ENCODE peak calls at places on chromosomes 4 and X, in seven cellular contexts. One of them, this sample, is unnamed.

GRCh38 chrX:74325130-74326059 is 21.4 kb downstream of the ZCCHC13 start:
- DNase-seq in AML-193: no peak
- DNase-seq in psoas muscle: no peak
- DNase-seq in NCI-H345: peak; percentile 25
- DNase-seq in stimulated activated CD8-positive, alpha-beta memory T cell treated with anti-CD3 and anti-CD28 coated beads, Interleukin-4, amount 100 ng/mL, for 24 hours: no peak
- DNase-seq in osteocyte: no peak
- DNase-seq in fibroblast of the conjunctiva: no peak
- DNase-seq in this sample: no peak

GRCh38 chrX:101417981-101418841 is 10.2 kb downstream of the HNRNPH2 start:
- DNase-seq in AML-193: peak; percentile 5
- DNase-seq in psoas muscle: peak; percentile 81
- DNase-seq in NCI-H345: peak; percentile 59
- DNase-seq in stimulated activated CD8-positive, alpha-beta memory T cell treated with anti-CD3 and anti-CD28 coated beads, Interleukin-4, amount 100 ng/mL, for 24 hours: no peak
- DNase-seq in osteocyte: peak; percentile 89
- DNase-seq in fibroblast of the conjunctiva: no peak
- DNase-seq in this sample: peak; percentile 75

GRCh38 chr4:9685692-9686091 is 95.7 kb upstream of the DRD5 start:
- DNase-seq in AML-193: no peak
- DNase-seq in psoas muscle: no peak
- DNase-seq in NCI-H345: no peak
- DNase-seq in stimulated activated CD8-positive, alpha-beta memory T cell treated with anti-CD3 and anti-CD28 coated beads, Interleukin-4, amount 100 ng/mL, for 24 hours: no peak
- DNase-seq in osteocyte: no peak
- DNase-seq in fibroblast of the conjunctiva: no peak
- DNase-seq in this sample: no peak

GRCh38 chr4:17514865-17515264 is at the start of gene CLRN2:
- DNase-seq in AML-193: no peak
- DNase-seq in psoas muscle: no peak
- DNase-seq in NCI-H345: no peak
- DNase-seq in stimulated activated CD8-positive, alpha-beta memory T cell treated with anti-CD3 and anti-CD28 coated beads, Interleukin-4, amount 100 ng/mL, for 24 hours: no peak
- DNase-seq in osteocyte: no peak
- DNase-seq in fibroblast of the conjunctiva: no peak
- DNase-seq in this sample: no peak

GRCh38 chrX:134537179-134537945 is 77.4 kb downstream of the HPRT1 start:
- DNase-seq in AML-193: no peak
- DNase-seq in psoas muscle: no peak
- DNase-seq in NCI-H345: no peak
- DNase-seq in stimulated activated CD8-positive, alpha-beta memory T cell treated with anti-CD3 and anti-CD28 coated beads, Interleukin-4, amount 100 ng/mL, for 24 hours: no peak
- DNase-seq in osteocyte: no peak
- DNase-seq in fibroblast of the conjunctiva: no peak
- DNase-seq in this sample: no peak

GRCh38 chr4:112296949-112297483 is at the start of gene ALPK1:
- DNase-seq in AML-193: peak; percentile 86
- DNase-seq in psoas muscle: no peak
- DNase-seq in NCI-H345: no peak
- DNase-seq in stimulated activated CD8-positive, alpha-beta memory T cell treated with anti-CD3 and anti-CD28 coated beads, Interleukin-4, amount 100 ng/mL, for 24 hours: no peak
- DNase-seq in osteocyte: no peak
- DNase-seq in fibroblast of the conjunctiva: peak; percentile 94
- DNase-seq in this sample: no peak

GRCh38 chr4:55768291-55768690 is 51.3 kb upstream of the EXOC1L start:
- DNase-seq in AML-193: no peak
- DNase-seq in psoas muscle: no peak
- DNase-seq in NCI-H345: no peak
- DNase-seq in stimulated activated CD8-positive, alpha-beta memory T cell treated with anti-CD3 and anti-CD28 coated beads, Interleukin-4, amount 100 ng/mL, for 24 hours: no peak
- DNase-seq in osteocyte: no peak
- DNase-seq in fibroblast of the conjunctiva: peak; percentile 94
- DNase-seq in this sample: no peak

GRCh38 chr4:44674471-44674870 is 3.7 kb upstream of the GUF1 start:
- DNase-seq in AML-193: peak; percentile 45
- DNase-seq in psoas muscle: no peak
- DNase-seq in NCI-H345: no peak
- DNase-seq in stimulated activated CD8-positive, alpha-beta memory T cell treated with anti-CD3 and anti-CD28 coated beads, Interleukin-4, amount 100 ng/mL, for 24 hours: no peak
- DNase-seq in osteocyte: no peak
- DNase-seq in fibroblast of the conjunctiva: no peak
- DNase-seq in this sample: no peak

GRCh38 chrX:38985945-38986344 is 184.7 kb downstream of the MID1IP1 start:
- DNase-seq in AML-193: no peak
- DNase-seq in psoas muscle: no peak
- DNase-seq in NCI-H345: no peak
- DNase-seq in stimulated activated CD8-positive, alpha-beta memory T cell treated with anti-CD3 and anti-CD28 coated beads, Interleukin-4, amount 100 ng/mL, for 24 hours: no peak
- DNase-seq in osteocyte: no peak
- DNase-seq in fibroblast of the conjunctiva: no peak
- DNase-seq in this sample: no peak

GRCh38 chr4:12852338-12853307 is 631.5 kb downstream of the RAB28 start:
- DNase-seq in AML-193: peak; percentile 7
- DNase-seq in psoas muscle: no peak
- DNase-seq in NCI-H345: peak; percentile 69
- DNase-seq in stimulated activated CD8-positive, alpha-beta memory T cell treated with anti-CD3 and anti-CD28 coated beads, Interleukin-4, amount 100 ng/mL, for 24 hours: no peak
- DNase-seq in osteocyte: no peak
- DNase-seq in fibroblast of the conjunctiva: peak; percentile 43
- DNase-seq in this sample: no peak

GRCh38 chrX:77962068-77962902 is 7.2 kb downstream of the PGAM4 start:
- DNase-seq in AML-193: no peak
- DNase-seq in psoas muscle: no peak
- DNase-seq in NCI-H345: no peak
- DNase-seq in stimulated activated CD8-positive, alpha-beta memory T cell treated with anti-CD3 and anti-CD28 coated beads, Interleukin-4, amount 100 ng/mL, for 24 hours: no peak
- DNase-seq in osteocyte: no peak
- DNase-seq in fibroblast of the conjunctiva: no peak
- DNase-seq in this sample: no peak

GRCh38 chr4:101993002-101993840 is 202.7 kb downstream of the BANK1 start:
- DNase-seq in AML-193: peak; percentile 20
- DNase-seq in psoas muscle: no peak
- DNase-seq in NCI-H345: no peak
- DNase-seq in stimulated activated CD8-positive, alpha-beta memory T cell treated with anti-CD3 and anti-CD28 coated beads, Interleukin-4, amount 100 ng/mL, for 24 hours: no peak
- DNase-seq in osteocyte: no peak
- DNase-seq in fibroblast of the conjunctiva: no peak
- DNase-seq in this sample: no peak

GRCh38 chrX:116930311-116930710 is 467.5 kb upstream of the CT83 start:
- DNase-seq in AML-193: no peak
- DNase-seq in psoas muscle: no peak
- DNase-seq in NCI-H345: no peak
- DNase-seq in stimulated activated CD8-positive, alpha-beta memory T cell treated with anti-CD3 and anti-CD28 coated beads, Interleukin-4, amount 100 ng/mL, for 24 hours: no peak
- DNase-seq in osteocyte: no peak
- DNase-seq in fibroblast of the conjunctiva: no peak
- DNase-seq in this sample: no peak

GRCh38 chr4:187491959-187492358 is 503.6 kb upstream of the ZFP42 start:
- DNase-seq in AML-193: no peak
- DNase-seq in psoas muscle: no peak
- DNase-seq in NCI-H345: no peak
- DNase-seq in stimulated activated CD8-positive, alpha-beta memory T cell treated with anti-CD3 and anti-CD28 coated beads, Interleukin-4, amount 100 ng/mL, for 24 hours: no peak
- DNase-seq in osteocyte: no peak
- DNase-seq in fibroblast of the conjunctiva: peak; percentile 42
- DNase-seq in this sample: no peak

GRCh38 chr4:100742045-100742444 is 224.2 kb upstream of the EMCN start:
- DNase-seq in AML-193: peak; percentile 7
- DNase-seq in psoas muscle: no peak
- DNase-seq in NCI-H345: no peak
- DNase-seq in stimulated activated CD8-positive, alpha-beta memory T cell treated with anti-CD3 and anti-CD28 coated beads, Interleukin-4, amount 100 ng/mL, for 24 hours: no peak
- DNase-seq in osteocyte: no peak
- DNase-seq in fibroblast of the conjunctiva: peak; percentile 39
- DNase-seq in this sample: no peak

GRCh38 chrX:141642979-141643378 is 53.5 kb downstream of the SPANXA2 start:
- DNase-seq in AML-193: no peak
- DNase-seq in psoas muscle: no peak
- DNase-seq in NCI-H345: no peak
- DNase-seq in stimulated activated CD8-positive, alpha-beta memory T cell treated with anti-CD3 and anti-CD28 coated beads, Interleukin-4, amount 100 ng/mL, for 24 hours: no peak
- DNase-seq in osteocyte: no peak
- DNase-seq in fibroblast of the conjunctiva: peak; percentile 1
- DNase-seq in this sample: no peak

GRCh38 chrX:9532349-9532748 is 67.5 kb downstream of the TBL1X start:
- DNase-seq in AML-193: no peak
- DNase-seq in psoas muscle: no peak
- DNase-seq in NCI-H345: no peak
- DNase-seq in stimulated activated CD8-positive, alpha-beta memory T cell treated with anti-CD3 and anti-CD28 coated beads, Interleukin-4, amount 100 ng/mL, for 24 hours: no peak
- DNase-seq in osteocyte: no peak
- DNase-seq in fibroblast of the conjunctiva: no peak
- DNase-seq in this sample: peak; percentile 70

GRCh38 chrX:30513284-30513683 is 64.3 kb downstream of the TASL start:
- DNase-seq in AML-193: peak; percentile 3
- DNase-seq in psoas muscle: no peak
- DNase-seq in NCI-H345: no peak
- DNase-seq in stimulated activated CD8-positive, alpha-beta memory T cell treated with anti-CD3 and anti-CD28 coated beads, Interleukin-4, amount 100 ng/mL, for 24 hours: no peak
- DNase-seq in osteocyte: no peak
- DNase-seq in fibroblast of the conjunctiva: no peak
- DNase-seq in this sample: no peak

GRCh38 chr4:8215001-8215427 is 15.9 kb downstream of the SH3TC1 start:
- DNase-seq in AML-193: no peak
- DNase-seq in psoas muscle: no peak
- DNase-seq in NCI-H345: peak; percentile 58
- DNase-seq in stimulated activated CD8-positive, alpha-beta memory T cell treated with anti-CD3 and anti-CD28 coated beads, Interleukin-4, amount 100 ng/mL, for 24 hours: no peak
- DNase-seq in osteocyte: no peak
- DNase-seq in fibroblast of the conjunctiva: no peak
- DNase-seq in this sample: no peak

GRCh38 chr4:73690051-73690744 is 50.2 kb upstream of the CXCL8 start:
- DNase-seq in AML-193: peak; percentile 32
- DNase-seq in psoas muscle: no peak
- DNase-seq in NCI-H345: no peak
- DNase-seq in stimulated activated CD8-positive, alpha-beta memory T cell treated with anti-CD3 and anti-CD28 coated beads, Interleukin-4, amount 100 ng/mL, for 24 hours: no peak
- DNase-seq in osteocyte: no peak
- DNase-seq in fibroblast of the conjunctiva: no peak
- DNase-seq in this sample: no peak